ENCODE peak calls at places on chromosomes 1 and 21, in six cellular contexts. P is transverse colon, Y is psoas muscle, D is suprapubic skin, N is GM06990, S is H9. I is an unnamed sample. For H3K27me3, the result is how much of the 10 kb centered on the place peaks cover.

GRCh38 chr1:36942093-36942492 is 92.2 kb downstream of the GRIK3 start:
- DNase-seq in Y (no peak), S (no peak), N (no peak), D (no peak), P (no peak), I (no peak)

GRCh38 chr1:67556297-67556900 is 126.2 kb upstream of the SERBP1 start:
- DNase-seq in D (no peak), N (no peak), S (no peak), Y (no peak), P (no peak), I (no peak)

GRCh38 chr1:110523011-110523410 is 4.0 kb upstream of the KCNA10 start:
- DNase-seq in D (no peak), S (no peak), N (no peak), Y (no peak), P (no peak), I (no peak)

GRCh38 chr1:17873007-17873675 is 118.0 kb downstream of the ACTL8 start:
- DNase-seq in S (no peak), P (no peak), Y (no peak), N (no peak), D (no peak), I (no peak)

GRCh38 chr1:119080586-119080985 is 59.9 kb downstream of the WARS2 start:
- DNase-seq in N (no peak), D (peak), Y (peak), P (no peak), S (peak), I (no peak)

GRCh38 chr1:34166191-34167090 is 1.4 kb upstream of the CSMD2 start:
- DNase-seq in S (peak), D (no peak), N (no peak), P (no peak), Y (peak), I (no peak)

GRCh38 chr1:214475331-214475730 is 76.1 kb downstream of the PTPN14 start:
- DNase-seq in Y (no peak), P (no peak), S (no peak), N (no peak), D (no peak), I (no peak)

GRCh38 chr1:10519016-10519417 is 44.3 kb downstream of the PEX14 start:
- DNase-seq in N (no peak), D (no peak), P (no peak), Y (no peak), S (no peak), I (no peak)

GRCh38 chr1:246803373-246803772 is 79.2 kb downstream of the SCCPDH start:
- DNase-seq in N (no peak), P (no peak), S (no peak), Y (no peak), D (no peak), I (no peak)

GRCh38 chr1:21839337-21840037 is 27.4 kb downstream of the LDLRAD2 start:
- DNase-seq in D (no peak), N (no peak), P (no peak), Y (no peak), S (no peak), I (no peak)

GRCh38 chr1:218591966-218592365 is 246.8 kb downstream of the TGFB2 start:
- DNase-seq in S (no peak), D (no peak), N (no peak), Y (no peak), P (no peak), I (no peak)

GRCh38 chr1:30733520-30733919 is 10.1 kb upstream of the MATN1 start:
- DNase-seq in P (no peak), Y (no peak), N (no peak), D (no peak), S (no peak), I (no peak)

GRCh38 chr1:191368891-191369654 is 789.2 kb upstream of the RGS18 start:
- DNase-seq in D (no peak), P (no peak), S (no peak), N (no peak), Y (no peak), I (no peak)

GRCh38 chr21:46323227-46323709 is 402 bp downstream of the C21orf58 start:
- DNase-seq in S (no peak), Y (no peak), D (no peak), P (no peak), N (no peak), I (no peak)

GRCh38 chr1:85109475-85109874 is 61.2 kb upstream of the MCOLN3 start:
- DNase-seq in D (peak), S (peak), N (no peak), Y (peak), P (peak), I (no peak)

GRCh38 chr1:66182551-66183178 is 351.3 kb upstream of the SGIP1 start:
- DNase-seq in D (no peak), S (no peak), N (no peak), P (peak), Y (no peak), I (no peak)

GRCh38 chr1:53478186-53478585 is 19.0 kb downstream of the DMRTB1 start:
- DNase-seq in N (no peak), D (no peak), S (no peak), Y (no peak), P (no peak), I (no peak)

GRCh38 chr21:35219719-35220118 is 170.6 kb upstream of the RUNX1 start:
- DNase-seq in D (no peak), Y (no peak), N (no peak), S (no peak), P (no peak), I (no peak)

GRCh38 chr1:51558375-51558924 is 39.4 kb upstream of the EPS15 start:
- DNase-seq in D (no peak), Y (no peak), N (no peak), S (peak), P (no peak), I (no peak)

GRCh38 chr1:29583727-29584126 is 347.4 kb downstream of the PTPRU start:
- DNase-seq in N (no peak), Y (no peak), P (no peak), S (no peak), D (no peak), I (no peak)

GRCh38 chr1:229470406-229471043 is 36.6 kb upstream of the ACTA1 start:
- DNase-seq in P (no peak), Y (no peak), D (no peak), N (no peak), S (no peak), I (no peak)

GRCh38 chr1:32111789-32112188 is 3.9 kb downstream of the KPNA6 start:
- DNase-seq in N (no peak), D (no peak), Y (no peak), P (no peak), S (no peak), I (no peak)

GRCh38 chr1:114558548-114558947 is 22.9 kb downstream of the BCAS2 start:
- DNase-seq in P (no peak), S (no peak), N (no peak), D (no peak), Y (no peak), I (no peak)

GRCh38 chr1:21764615-21765423 is 18.1 kb downstream of the USP48 start:
- DNase-seq in P (no peak), N (no peak), D (no peak), S (no peak), Y (peak), I (no peak)

GRCh38 chr21:36788116-36788515 is 89.2 kb downstream of the SIM2 start:
- DNase-seq in Y (no peak), D (no peak), S (no peak), P (peak), N (no peak), I (no peak)

GRCh38 chr1:159092398-159092760 is 15.8 kb upstream of the AIM2 start:
- DNase-seq in Y (no peak), N (no peak), D (no peak), S (no peak), P (no peak), I (no peak)

GRCh38 chr1:167629681-167630567 is at the start of gene RCSD1:
- DNase-seq in Y (peak), D (no peak), N (peak), P (peak), S (no peak), I (peak)

GRCh38 chr1:204706838-204707509 is 21.4 kb upstream of the LRRN2 start:
- DNase-seq in N (no peak), S (peak), P (no peak), D (no peak), Y (no peak), I (no peak)

GRCh38 chr1:210655511-210655910 is 326.8 kb downstream of the HHAT start:
- DNase-seq in D (no peak), P (no peak), S (no peak), Y (no peak), N (no peak), I (no peak)

GRCh38 chr1:176205322-176205914 is 1.7 kb downstream of the COP1 start:
- DNase-seq in N (no peak), D (no peak), Y (no peak), S (no peak), P (no peak), I (no peak)

GRCh38 chr1:32045770-32046169 is 27.0 kb upstream of the TMEM39B start:
- DNase-seq in D (no peak), S (no peak), N (no peak), P (no peak), Y (no peak), I (no peak)

GRCh38 chr1:167599839-167600581 is 30.0 kb upstream of the RCSD1 start:
- DNase-seq in Y (peak), P (peak), S (no peak), N (peak), D (no peak), I (no peak)

GRCh38 chr1:203274603-203275381 is 30.5 kb upstream of the BTG2 start:
- DNase-seq in P (no peak), Y (peak), D (no peak), N (no peak), S (no peak), I (peak)

GRCh38 chr21:41762236-41762635 is 4.6 kb downstream of the RIPK4 start:
- DNase-seq in P (no peak), D (no peak), N (no peak), S (peak), Y (no peak), I (no peak)

GRCh38 chr21:41761211-41762181 is 5.4 kb downstream of the RIPK4 start:
- DNase-seq in P (no peak), S (no peak), N (no peak), Y (peak), D (no peak), I (no peak)

GRCh38 chr21:41763398-41763931 is 3.4 kb downstream of the RIPK4 start:
- DNase-seq in D (no peak), S (no peak), Y (no peak), N (no peak), P (no peak), I (no peak)

GRCh38 chr21:41763996-41764395 is 2.9 kb downstream of the RIPK4 start:
- DNase-seq in N (no peak), P (no peak), S (no peak), D (no peak), Y (no peak), I (no peak)

GRCh38 chr21:41762753-41763152 is 4.1 kb downstream of the RIPK4 start:
- DNase-seq in N (no peak), Y (no peak), P (no peak), S (no peak), D (no peak), I (no peak)
- H3K27me3 ChIP-seq in N (under half), Y (under half), P (half or more), S (half or more), D (under half), I (under half)

DNA sequence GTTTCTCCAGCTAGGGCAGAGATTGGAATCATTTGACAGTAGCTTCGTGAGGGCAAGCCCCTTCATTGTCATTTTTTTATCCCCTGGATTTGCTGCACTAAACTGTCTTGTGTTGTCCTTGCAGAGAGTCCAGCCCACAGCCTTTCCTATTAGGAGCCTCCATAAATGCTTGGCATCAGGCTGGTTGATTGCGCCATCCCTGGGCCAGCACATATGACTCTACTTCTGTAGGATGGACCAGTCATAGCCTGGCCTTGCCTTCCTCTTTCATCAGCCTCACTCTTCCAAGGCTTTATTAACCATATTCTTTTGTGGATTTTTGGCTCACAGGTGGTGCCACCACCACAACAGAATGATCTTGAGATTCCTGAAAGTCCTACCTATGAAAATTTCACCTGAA is 31.4 kb downstream of the LY9 start:
- DNase-seq in N (no peak), S (no peak), Y (no peak), P (no peak), D (no peak), I (no peak)
- H3K27me3 ChIP-seq in N (under half), S (under half), Y (under half), P (under half), D (under half), I (under half)

GRCh38 chr1:157245823-157246222 is 107.6 kb upstream of the ETV3 start:
- DNase-seq in Y (no peak), P (no peak), D (no peak), N (no peak), S (no peak), I (no peak)

GRCh38 chr1:157252473-157252872 is 114.3 kb upstream of the ETV3 start:
- DNase-seq in S (no peak), Y (no peak), P (no peak), N (no peak), D (no peak), I (no peak)

GRCh38 chr1:157249326-157249725 is 111.1 kb upstream of the ETV3 start:
- DNase-seq in N (peak), D (no peak), Y (no peak), P (no peak), S (no peak), I (no peak)

GRCh38 chr1:157247005-157247763 is 109.0 kb upstream of the ETV3 start:
- DNase-seq in P (no peak), S (no peak), N (no peak), D (no peak), Y (no peak), I (no peak)

GRCh38 chr1:157249739-157250138 is 111.5 kb upstream of the ETV3 start:
- DNase-seq in Y (no peak), S (no peak), N (no peak), D (no peak), P (no peak), I (no peak)
- H3K27me3 ChIP-seq in Y (under half), S (under half), N (under half), D (under half), P (under half), I (under half)

DNA sequence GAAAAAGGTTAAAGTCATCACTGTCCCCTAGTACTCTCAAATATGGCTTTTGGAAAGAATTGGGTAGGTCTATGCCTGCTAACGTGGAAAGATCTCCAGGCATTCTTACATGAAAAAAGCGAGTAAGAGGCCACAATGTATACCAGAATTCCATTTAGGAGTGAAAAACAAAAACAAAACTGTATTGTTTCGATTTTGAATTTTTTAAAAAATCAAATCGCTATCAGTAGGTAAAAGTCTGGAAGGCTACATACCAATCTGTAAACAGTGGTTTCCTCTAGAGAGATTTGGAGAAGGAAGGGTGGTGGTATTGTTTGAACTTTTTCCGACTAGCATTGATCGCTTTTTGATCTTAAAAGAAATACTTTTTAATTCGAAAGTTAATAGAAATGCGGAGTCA is 55.9 kb downstream of the RRAGC start:
- DNase-seq in S (no peak), D (no peak), N (no peak), P (no peak), Y (no peak), I (no peak)
- H3K27me3 ChIP-seq in S (under half), D (half or more), N (under half), P (half or more), Y (under half), I (under half)